ENCODE peak calls at places on chromosome 3, in five cellular contexts. Z is T-cell, N is aorta, B is ovary, C is NCI-H1105. G is an unnamed sample.

GRCh38 chr3:59575113-59576001 is 525.5 kb upstream of the CFAP20DC start:
- DNase-seq in Z (peak; percentile 82), N (peak; percentile 86), B (peak; percentile 76), C (peak; percentile 92), G (peak; percentile 73)

GRCh38 chr3:153252963-153253362 is 90.9 kb downstream of the RAP2B start:
- DNase-seq in Z (no peak), N (no peak), B (no peak), C (no peak), G (no peak)

GRCh38 chr3:82676356-82677026 is 915.0 kb upstream of the GBE1 start:
- DNase-seq in Z (no peak), N (no peak), B (no peak), C (no peak), G (no peak)

GRCh38 chr3:26753109-26753508 is 130.5 kb downstream of the LRRC3B start:
- DNase-seq in Z (no peak), N (no peak), B (no peak), C (no peak), G (no peak)

GRCh38 chr3:15809313-15809712 is 11.5 kb upstream of the ANKRD28 start:
- DNase-seq in Z (no peak), N (no peak), B (no peak), C (no peak), G (no peak)

GRCh38 chr3:125651246-125651645 is 55.9 kb upstream of the OSBPL11 start:
- DNase-seq in Z (no peak), N (no peak), B (no peak), C (no peak), G (no peak)

GRCh38 chr3:175898194-175898593 is 1039.1 kb downstream of the NAALADL2 start:
- DNase-seq in Z (no peak), N (no peak), B (no peak), C (no peak), G (no peak)

GRCh38 chr3:62094461-62094860 is 278.9 kb downstream of the FEZF2 start:
- DNase-seq in Z (no peak), N (no peak), B (no peak), C (no peak), G (no peak)

GRCh38 chr3:154018100-154018696 is 103.0 kb upstream of the ARHGEF26 start:
- DNase-seq in Z (peak; percentile 9), N (peak; percentile 40), B (no peak), C (peak; percentile 19), G (no peak)

GRCh38 chr3:42660898-42661297 is 7.4 kb downstream of the ZBTB47 start:
- DNase-seq in Z (no peak), N (no peak), B (no peak), C (no peak), G (no peak)

GRCh38 chr3:105837143-105837740 is 31.6 kb downstream of the CBLB start:
- DNase-seq in Z (no peak), N (no peak), B (no peak), C (no peak), G (no peak)

GRCh38 chr3:194869482-194870169 is 183.9 kb downstream of the FAM43A start:
- DNase-seq in Z (no peak), N (no peak), B (no peak), C (no peak), G (no peak)

GRCh38 chr3:10889206-10889960 is 73.4 kb downstream of the SLC6A11 start:
- DNase-seq in Z (no peak), N (no peak), B (no peak), C (no peak), G (no peak)

GRCh38 chr3:129061077-129061887 is 703 bp downstream of the GP9 start:
- DNase-seq in Z (no peak), N (no peak), B (no peak), C (no peak), G (no peak)

G was measured in C1 segment of cervical spinal cord.